ENCODE peak calls at places on chromosomes 2 and 18, in seven cellular contexts. F is thyroid gland, A is endothelial cell of umbilical vein, Z is HCT116, S is uterus, I is Peyer's patch, L is spleen. V is an unnamed sample. For H3K36me3, the result is how much of the 10 kb centered on the place peaks cover.

GRCh38 chr2:215982465-215982875 is 30.9 kb downstream of the MREG start:
- DNase-seq in F (no peak), A (no peak), Z (peak), S (no peak), I (no peak), L (no peak), V (peak)

GRCh38 chr2:229910832-229911412 is 10.9 kb downstream of the TRIP12 start:
- DNase-seq in F (no peak), A (peak), Z (no peak), S (no peak), I (no peak), L (no peak), V (no peak)

GRCh38 chr2:158716091-158716815 is 78.9 kb upstream of the DAPL1 start:
- DNase-seq in F (peak), A (peak), Z (no peak), S (no peak), I (no peak), L (no peak), V (peak)

GRCh38 chr18:8706981-8707940 is 1.9 kb downstream of the MTCL1 start:
- DNase-seq in F (peak), A (peak), Z (no peak), S (peak), I (peak), L (peak), V (peak)

GRCh38 chr2:219552382-219553167 is 8.7 kb downstream of the TMEM198 start:
- DNase-seq in F (peak), A (peak), Z (peak), S (peak), I (peak), L (peak), V (peak)

GRCh38 chr2:120736955-120737801 is 1.5 kb downstream of the GLI2 start:
- DNase-seq in F (peak), A (no peak), Z (no peak), S (peak), I (no peak), L (peak), V (peak)

GRCh38 chr2:121294881-121295840 is 10.2 kb upstream of the TFCP2L1 start:
- DNase-seq in F (no peak), A (no peak), Z (no peak), S (no peak), I (no peak), L (no peak), V (no peak)

GRCh38 chr2:38374978-38375377 is 2.1 kb downstream of the ATL2 start:
- DNase-seq in F (no peak), A (peak), Z (no peak), S (no peak), I (no peak), L (no peak), V (no peak)

GRCh38 chr2:169891593-169892298 is 64.5 kb downstream of the UBR3 start:
- DNase-seq in F (no peak), A (no peak), Z (no peak), S (no peak), I (no peak), L (no peak), V (no peak)

GRCh38 chr2:160794926-160795325 is 301.3 kb upstream of the RBMS1 start:
- DNase-seq in F (no peak), A (no peak), Z (no peak), S (no peak), I (no peak), L (no peak), V (no peak)

GRCh38 chr2:226300487-226300886 is 499.1 kb downstream of the IRS1 start:
- DNase-seq in F (no peak), A (no peak), Z (no peak), S (no peak), I (no peak), L (no peak), V (no peak)

GRCh38 chr2:45287040-45287439 is 277.8 kb upstream of the SIX2 start:
- DNase-seq in F (peak), A (no peak), Z (no peak), S (no peak), I (no peak), L (no peak), V (no peak)

GRCh38 chr18:55857961-55858360 is 270.0 kb upstream of the TCF4 start:
- DNase-seq in F (no peak), A (no peak), Z (no peak), S (no peak), I (no peak), L (no peak), V (no peak)

DNA sequence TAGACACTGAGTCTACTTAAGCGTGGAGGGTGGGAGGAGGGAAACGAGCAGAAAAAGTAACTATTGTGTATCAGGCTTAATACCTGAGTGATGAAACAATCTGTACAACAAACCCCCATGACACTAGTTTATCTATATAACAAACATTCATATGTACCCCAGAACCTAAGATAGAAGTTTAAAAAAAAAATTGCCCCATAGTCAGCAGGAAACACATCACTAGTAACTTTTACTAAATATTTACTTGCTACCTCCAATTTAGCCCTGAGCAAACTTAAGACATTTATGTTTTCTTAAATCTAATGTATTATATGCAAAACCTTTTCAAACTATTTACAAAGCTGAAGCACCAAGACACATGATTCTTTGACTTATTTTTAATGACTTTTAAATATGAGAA is 5.6 kb downstream of the REV1 start:
- DNase-seq in F (no peak), A (no peak), Z (no peak), S (no peak), I (no peak), L (no peak), V (no peak)
- TF ChIP-seq CTCF in F (no peak), A (no peak), Z (no peak), S (no peak), I (no peak), L (no peak), V (no peak)

DNA sequence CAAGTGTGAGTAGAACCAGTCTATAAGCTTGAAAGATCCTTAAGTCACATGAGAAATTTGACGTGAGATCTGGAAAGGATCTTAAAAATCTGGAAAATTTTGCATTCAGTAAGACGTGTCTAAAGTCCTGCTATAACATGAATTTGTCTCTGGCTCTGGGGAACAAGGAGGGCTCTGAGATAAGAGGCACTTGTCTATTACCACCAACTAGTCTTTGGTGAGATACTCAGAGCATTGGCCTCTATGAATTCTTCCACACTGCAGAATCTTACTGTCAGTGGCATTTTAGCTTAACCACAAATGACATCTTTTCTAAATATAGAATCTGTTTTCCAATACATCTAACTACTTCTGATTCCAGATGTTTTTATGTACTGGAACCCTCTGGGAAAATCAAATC is 1504.5 kb downstream of the DPP10 start:
- DNase-seq in F (no peak), A (no peak), Z (no peak), S (no peak), I (no peak), L (no peak), V (no peak)
- H3K36me3 ChIP-seq in F (under half), A (under half), Z (under half), S (under half), I (under half), L (under half), V (under half)

GRCh38 chr18:80147037-80147417 is 38.0 kb downstream of the ADNP2 start:
- DNase-seq in F (peak), A (peak), Z (no peak), S (no peak), I (no peak), L (no peak), V (peak)

GRCh38 chr18:80149667-80150066 is 40.6 kb downstream of the ADNP2 start:
- DNase-seq in F (no peak), A (no peak), Z (no peak), S (no peak), I (no peak), L (no peak), V (no peak)

GRCh38 chr18:80145191-80145799 is 36.2 kb downstream of the ADNP2 start:
- DNase-seq in F (no peak), A (peak), Z (no peak), S (no peak), I (no peak), L (no peak), V (peak)

GRCh38 chr18:80148316-80149199 is 39.5 kb downstream of the ADNP2 start:
- DNase-seq in F (peak), A (no peak), Z (no peak), S (no peak), I (no peak), L (no peak), V (no peak)

GRCh38 chr18:80147418-80148315 is 38.6 kb downstream of the ADNP2 start:
- DNase-seq in F (peak), A (peak), Z (no peak), S (peak), I (peak), L (peak), V (peak)
- TF ChIP-seq POLR2A in F (no peak), A (no peak), Z (no peak), S (no peak), I (no peak), L (no peak), V (no peak)

GRCh38 chr2:173884403-173884802 is 80.8 kb downstream of the SP3 start:
- DNase-seq in F (peak), A (peak), Z (peak), S (peak), I (peak), L (peak), V (no peak)
- TF ChIP-seq CTCF in F (peak), A (peak), Z (peak), S (peak), I (peak), L (peak), V (peak)

DNA sequence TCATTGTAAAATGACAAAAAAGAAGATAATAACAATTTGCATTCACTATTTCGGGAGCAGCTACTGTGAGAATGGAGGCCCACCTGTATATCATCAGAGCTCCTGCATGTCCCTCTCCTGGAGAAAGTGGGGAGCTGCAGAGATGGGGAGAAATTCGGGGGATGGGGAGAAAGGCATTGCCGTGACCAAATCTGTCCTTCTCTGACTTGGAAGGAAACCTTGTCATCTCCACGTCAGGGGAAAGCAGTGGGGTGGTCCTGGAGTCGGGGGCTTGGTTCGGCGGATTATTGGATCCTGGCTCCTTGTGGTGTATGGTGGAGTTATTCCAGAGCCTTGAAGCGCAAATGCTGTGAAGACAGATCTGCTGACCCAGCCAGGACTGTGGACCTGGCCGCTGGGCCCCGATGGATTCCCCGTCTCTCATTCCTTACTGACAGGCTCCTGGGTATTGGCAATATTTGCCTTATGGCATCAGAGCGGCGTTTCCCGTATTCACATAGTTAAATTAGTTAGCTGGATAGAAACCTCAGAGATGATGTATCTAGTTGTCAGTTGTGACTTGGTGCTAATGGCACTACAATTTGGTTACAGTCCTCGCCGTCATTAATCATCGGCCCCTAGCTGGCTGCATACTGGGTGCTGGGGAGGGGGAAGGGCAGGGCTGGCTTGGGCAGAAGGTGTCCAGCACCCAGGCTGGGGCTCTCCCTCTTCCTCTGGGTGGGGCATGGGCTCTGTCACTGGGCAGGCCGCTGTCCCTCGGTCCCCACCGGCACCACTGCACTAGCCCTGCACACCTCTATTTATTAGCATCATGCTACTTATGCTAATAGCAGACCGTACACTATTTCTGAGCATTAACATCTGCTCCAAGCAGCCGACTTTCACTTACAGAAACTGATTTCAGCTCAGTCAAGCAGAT is 31.7 kb downstream of the CELF4 start:
- DNase-seq in F (no peak), A (no peak), Z (no peak), S (no peak), I (no peak), L (no peak), V (no peak)
- H3K36me3 ChIP-seq in F (under half), A (under half), Z (under half), S (under half), I (under half), L (under half), V (under half)

V was measured in esophagus muscularis mucosa.